ENCODE peak calls at places on chromosomes 16 and 17, in five cellular contexts. C is ACHN, Q is HT1080, R is amygdala, Y is H1. K is an unnamed sample.

GRCh38 chr16:8962393-8963009 is 1.2 kb downstream of the USP7 start:
- DNase-seq in R (no peak), C (peak), Y (no peak), Q (no peak), K (no peak)

GRCh38 chr17:49523706-49524472 is 28.8 kb downstream of the NGFR start:
- DNase-seq in Y (no peak), R (no peak), C (no peak), Q (peak), K (no peak)

GRCh38 chr17:68054296-68054900 is 18.9 kb downstream of the KPNA2 start:
- DNase-seq in Q (no peak), R (peak), C (no peak), Y (no peak), K (no peak)

GRCh38 chr16:89060207-89060794 is 33.4 kb upstream of the ACSF3 start:
- DNase-seq in Q (no peak), R (no peak), Y (no peak), C (no peak), K (no peak)

GRCh38 chr17:1484586-1485310 is 7.7 kb downstream of the MYO1C start:
- DNase-seq in C (peak), Y (no peak), R (no peak), Q (no peak), K (no peak)

GRCh38 chr16:88430524-88431446 is 22.3 kb upstream of the ZFPM1 start:
- DNase-seq in Y (no peak), R (no peak), C (no peak), Q (no peak), K (no peak)

GRCh38 chr16:85123891-85124635 is 11.8 kb upstream of the CIBAR2 start:
- DNase-seq in C (no peak), R (peak), Y (peak), Q (peak), K (peak)

GRCh38 chr17:7328009-7328408 is 1.1 kb downstream of the NEURL4 start:
- DNase-seq in C (no peak), Y (no peak), Q (no peak), R (no peak), K (no peak)

GRCh38 chr16:66152841-66153525 is 213.5 kb upstream of the CDH5 start:
- DNase-seq in R (no peak), Q (no peak), C (no peak), Y (no peak), K (no peak)

GRCh38 chr17:30422171-30422570 is 43.4 kb downstream of the CPD start:
- DNase-seq in Y (no peak), Q (no peak), C (no peak), R (no peak), K (no peak)

GRCh38 chr17:1872976-1873375 is 43.2 kb downstream of the RPA1 start:
- DNase-seq in R (no peak), Y (no peak), C (no peak), Q (no peak), K (no peak)

GRCh38 chr17:78597923-78598545 is 20.8 kb upstream of the DNAH17 start:
- DNase-seq in R (no peak), C (no peak), Y (no peak), Q (no peak), K (no peak)

GRCh38 chr17:61689610-61690180 is 98.7 kb upstream of the NACA2 start:
- DNase-seq in C (peak), R (no peak), Q (peak), Y (no peak), K (no peak)

GRCh38 chr17:17575360-17576251 is 15.9 kb downstream of the PEMT start:
- DNase-seq in C (no peak), R (no peak), Y (no peak), Q (no peak), K (no peak)

GRCh38 chr17:19706791-19707727 is 9.3 kb downstream of the SLC47A2 start:
- DNase-seq in Y (no peak), C (no peak), R (no peak), Q (no peak), K (no peak)

GRCh38 chr17:7341842-7342241 is 5.5 kb downstream of the ACAP1 start:
- DNase-seq in Y (no peak), R (no peak), C (no peak), Q (no peak), K (no peak)

GRCh38 chr17:18087610-18088491 is at the start of gene DRG2:
- DNase-seq in Q (peak), C (peak), Y (peak), R (peak), K (peak)

GRCh38 chr16:17416461-17417221 is 54.1 kb downstream of the XYLT1 start:
- DNase-seq in Q (no peak), Y (no peak), C (no peak), R (peak), K (no peak)

GRCh38 chr16:14181371-14182050 is 110.4 kb downstream of the MRTFB start:
- DNase-seq in R (no peak), Q (peak), Y (no peak), C (peak), K (no peak)

GRCh38 chr17:42547001-42547461 is 5.7 kb upstream of the HSD17B1 start:
- DNase-seq in Q (no peak), R (no peak), C (no peak), Y (no peak), K (no peak)

GRCh38 chr16:55301385-55302008 is 22.5 kb upstream of the IRX6 start:
- DNase-seq in C (no peak), R (no peak), Y (no peak), Q (no peak), K (no peak)

GRCh38 chr17:81309140-81309858 is 14.2 kb upstream of the SLC38A10 start:
- DNase-seq in R (no peak), Q (peak), Y (no peak), C (peak), K (no peak)

GRCh38 chr17:81420769-81421462 is 25.7 kb downstream of the BAHCC1 start:
- DNase-seq in Y (no peak), C (no peak), R (peak), Q (no peak), K (peak)

GRCh38 chr16:21338537-21339268 is 60.6 kb upstream of the CRYM start:
- DNase-seq in R (no peak), Q (no peak), C (no peak), Y (no peak), K (no peak)

GRCh38 chr16:2751577-2752034 is 832 bp upstream of the SRRM2 start:
- DNase-seq in R (no peak), Q (no peak), Y (peak), C (no peak), K (no peak)

GRCh38 chr17:61307905-61308886 is 91.4 kb upstream of the TBX2 start:
- DNase-seq in Y (no peak), Q (peak), R (no peak), C (no peak), K (no peak)

GRCh38 chr16:720507-720989 is 398 bp upstream of the ANTKMT start:
- DNase-seq in Y (no peak), R (peak), Q (peak), C (peak), K (peak)

GRCh38 chr16:30802971-30803370 is 16.0 kb upstream of the ZNF629 start:
- DNase-seq in Y (no peak), Q (no peak), R (no peak), C (no peak), K (no peak)

GRCh38 chr16:70677499-70678120 is 8.2 kb downstream of the MTSS2 start:
- DNase-seq in Y (no peak), Q (no peak), R (no peak), C (no peak), K (no peak)

GRCh38 chr17:76097716-76098295 is 5.8 kb downstream of the EXOC7 start:
- DNase-seq in R (no peak), Y (no peak), C (no peak), Q (no peak), K (no peak)

K was measured in occipital lobe.